ENCODE peak calls at places on chromosomes 2 and 18, in ten cellular contexts. Z is substantia nigra; R is EH; B is T-helper 9 cell; X is stimulated activated CD8-positive, alpha-beta memory T cell treated with anti-CD3 and anti-CD28 coated beads, Interleukin-4, amount 100 ng/mL, for 1 hour; F is activated CD8-positive, alpha-beta T cell treated with anti-CD3 and anti-CD28 coated beads, Interleukin-2, amount 10 ng/mL, durations not matched to agents 7 days and 5 days; O is stromal cell of bone marrow; L is epithelial cell of esophagus; J is left kidney; W is NCI-H1417. Q is an unnamed sample.

GRCh38 chr18:27004056-27004829 is 138.7 kb upstream of the AQP4 start:
- DNase-seq in Z (no peak), R (peak; percentile 3), B (no peak), X (no peak), F (no peak), O (no peak), L (peak; percentile 9), J (peak; percentile 37), W (peak; percentile 7), Q (no peak)

GRCh38 chr2:96771792-96772618 is 11.3 kb downstream of the CNNM4 start:
- DNase-seq in Z (no peak), R (no peak), B (no peak), X (no peak), F (no peak), O (no peak), L (peak; percentile 86), J (peak; percentile 66), W (no peak), Q (no peak)

GRCh38 chr2:201152517-201152916 is 30.4 kb upstream of the CASP10 start:
- DNase-seq in Z (no peak), R (no peak), B (no peak), X (no peak), F (no peak), O (no peak), L (no peak), J (no peak), W (no peak), Q (no peak)

GRCh38 chr2:234422242-234422641 is 74.6 kb downstream of the ARL4C start:
- DNase-seq in Z (no peak), R (peak; percentile 95), B (no peak), X (no peak), F (no peak), O (peak; percentile 86), L (peak; percentile 96), J (no peak), W (no peak), Q (no peak)

GRCh38 chr2:158464426-158465281 is 7.9 kb downstream of the PKP4 start:
- DNase-seq in Z (no peak), R (peak; percentile 28), B (no peak), X (no peak), F (no peak), O (no peak), L (no peak), J (no peak), W (no peak), Q (no peak)

GRCh38 chr2:12321017-12321641 is 395.6 kb upstream of the TRIB2 start:
- DNase-seq in Z (no peak), R (peak; percentile 93), B (no peak), X (no peak), F (no peak), O (peak; percentile 93), L (peak; percentile 86), J (peak; percentile 66), W (no peak), Q (no peak)

GRCh38 chr2:218860950-218861381 is 1.4 kb downstream of the WNT6 start:
- DNase-seq in Z (no peak), R (peak; percentile 89), B (no peak), X (no peak), F (no peak), O (no peak), L (peak; percentile 49), J (peak; percentile 96), W (peak; percentile 19), Q (peak; percentile 16)

GRCh38 chr2:37507703-37508102 is 163.3 kb downstream of the QPCT start:
- DNase-seq in Z (no peak), R (no peak), B (no peak), X (no peak), F (no peak), O (no peak), L (no peak), J (peak; percentile 28), W (no peak), Q (no peak)

GRCh38 chr2:47660167-47660566 is 122.8 kb upstream of the MSH6 start:
- DNase-seq in Z (no peak), R (no peak), B (no peak), X (no peak), F (no peak), O (no peak), L (no peak), J (no peak), W (no peak), Q (no peak)

GRCh38 chr18:70459731-70460130 is 170.9 kb downstream of the SOCS6 start:
- DNase-seq in Z (no peak), R (no peak), B (no peak), X (no peak), F (no peak), O (no peak), L (no peak), J (no peak), W (no peak), Q (no peak)

GRCh38 chr2:19971691-19972090 is 18.2 kb downstream of the WDR35 start:
- DNase-seq in Z (no peak), R (no peak), B (no peak), X (no peak), F (peak; percentile 32), O (no peak), L (no peak), J (no peak), W (no peak), Q (no peak)

GRCh38 chr18:79631096-79631507 is 48.5 kb upstream of the CTDP1 start:
- DNase-seq in Z (no peak), R (no peak), B (no peak), X (no peak), F (no peak), O (no peak), L (no peak), J (no peak), W (no peak), Q (no peak)

GRCh38 chr18:58201728-58202405 is 157.8 kb downstream of the NEDD4L start:
- DNase-seq in Z (no peak), R (peak; percentile 33), B (no peak), X (no peak), F (no peak), O (no peak), L (no peak), J (peak; percentile 34), W (no peak), Q (no peak)

GRCh38 chr2:148720501-148720998 is 76.0 kb downstream of the EPC2 start:
- DNase-seq in Z (no peak), R (peak; percentile 18), B (no peak), X (no peak), F (no peak), O (peak; percentile 9), L (no peak), J (no peak), W (no peak), Q (no peak)

GRCh38 chr2:63055510-63056308 is 5.1 kb downstream of the OTX1 start:
- DNase-seq in Z (no peak), R (no peak), B (no peak), X (no peak), F (no peak), O (no peak), L (no peak), J (peak; percentile 51), W (no peak), Q (no peak)

GRCh38 chr2:101036562-101036961 is 34.5 kb downstream of the RPL31 start:
- DNase-seq in Z (no peak), R (peak; percentile 55), B (no peak), X (no peak), F (no peak), O (peak; percentile 23), L (peak; percentile 30), J (peak; percentile 44), W (no peak), Q (no peak)

GRCh38 chr18:75203456-75204261 is 5.3 kb downstream of the PTGR3 start:
- DNase-seq in Z (no peak), R (peak; percentile 79), B (no peak), X (no peak), F (no peak), O (no peak), L (peak; percentile 29), J (peak; percentile 75), W (no peak), Q (no peak)

GRCh38 chr2:232400244-232401015 is 6.2 kb upstream of the ALPG start:
- DNase-seq in Z (no peak), R (no peak), B (no peak), X (no peak), F (no peak), O (no peak), L (no peak), J (no peak), W (no peak), Q (no peak)

GRCh38 chr2:110097506-110098220 is 18.0 kb downstream of the MALL start:
- DNase-seq in Z (no peak), R (no peak), B (no peak), X (no peak), F (no peak), O (no peak), L (peak; percentile 87), J (peak; percentile 22), W (no peak), Q (no peak)

GRCh38 chr2:167924556-167924955 is 322.8 kb downstream of the STK39 start:
- DNase-seq in Z (no peak), R (no peak), B (no peak), X (no peak), F (no peak), O (no peak), L (peak; percentile 6), J (peak; percentile 37), W (no peak), Q (no peak)

GRCh38 chr2:211216221-211216620 is 659.8 kb downstream of the CPS1 start:
- DNase-seq in Z (no peak), R (no peak), B (no peak), X (no peak), F (no peak), O (no peak), L (peak; percentile 54), J (peak; percentile 13), W (no peak), Q (no peak)

GRCh38 chr2:99854236-99854852 is 288.0 kb downstream of the AFF3 start:
- DNase-seq in Z (no peak), R (peak; percentile 68), B (no peak), X (no peak), F (no peak), O (no peak), L (no peak), J (no peak), W (no peak), Q (no peak)

GRCh38 chr18:10094154-10094553 is 180.3 kb downstream of the VAPA start:
- DNase-seq in Z (no peak), R (peak; percentile 61), B (no peak), X (no peak), F (no peak), O (no peak), L (peak; percentile 85), J (no peak), W (no peak), Q (no peak)

GRCh38 chr2:234256516-234256915 is 206.0 kb downstream of the SPP2 start:
- DNase-seq in Z (no peak), R (no peak), B (no peak), X (no peak), F (no peak), O (no peak), L (no peak), J (no peak), W (no peak), Q (no peak)

Q was measured in effector CD8-positive, alpha-beta T cell.